ENCODE peak calls at places on chromosome 22, in five cellular contexts. Z, V, T, D and U are unnamed samples.

GRCh38 chr22:49334589-49334873 is 493.1 kb downstream of the BRD1 start:
- DNase-seq in V (no peak), Z (peak; percentile 49), D (no peak), T (no peak), U (no peak)

GRCh38 chr22:49616356-49617231 is 211.1 kb downstream of the BRD1 start:
- DNase-seq in V (no peak), Z (no peak), T (no peak), D (no peak), U (no peak)

GRCh38 chr22:49186293-49186692 is 641.4 kb downstream of the BRD1 start:
- DNase-seq in Z (no peak), V (no peak), D (no peak), T (no peak), U (no peak)

GRCh38 chr22:46542011-46542985 is 4.9 kb upstream of the CELSR1 start:
- DNase-seq in Z (peak; percentile 92), D (peak; percentile 65), V (peak; percentile 78), T (no peak), U (peak; percentile 48)

GRCh38 chr22:21020802-21021429 is 6.0 kb downstream of the P2RX6 start:
- DNase-seq in D (no peak), T (no peak), V (no peak), Z (no peak), U (no peak)

GRCh38 chr22:38418589-38418988 is 36.4 kb downstream of the KCNJ4 start:
- DNase-seq in D (no peak), T (no peak), V (no peak), Z (no peak), U (no peak)

GRCh38 chr22:47177334-47177815 is 414.9 kb downstream of the TBC1D22A start:
- DNase-seq in V (no peak), Z (no peak), D (no peak), T (no peak), U (no peak)

GRCh38 chr22:35839811-35840739 is 122.4 kb downstream of the APOL5 start:
- DNase-seq in V (peak; percentile 64), D (no peak), Z (peak; percentile 94), T (peak; percentile 57), U (peak; percentile 94)

GRCh38 chr22:28582806-28583205 is 96.8 kb downstream of the TTC28 start:
- DNase-seq in V (no peak), D (no peak), T (no peak), Z (no peak), U (no peak)

GRCh38 chr22:25334091-25334490 is 114.7 kb downstream of the CRYBB2 start:
- DNase-seq in V (peak; percentile 69), T (no peak), Z (peak; percentile 79), D (peak; percentile 49), U (peak; percentile 54)

GRCh38 chr22:30252411-30253204 is 6.0 kb upstream of the LIF start:
- DNase-seq in D (no peak), Z (no peak), T (no peak), V (no peak), U (no peak)

GRCh38 chr22:43239956-43240355 is 53.0 kb upstream of the TTLL12 start:
- DNase-seq in D (no peak), T (no peak), V (no peak), Z (no peak), U (no peak)

GRCh38 chr22:33854724-33855123 is 65.6 kb downstream of the LARGE1 start:
- DNase-seq in D (no peak), Z (no peak), V (no peak), T (no peak), U (no peak)

GRCh38 chr22:47374901-47375575 is 612.6 kb downstream of the TBC1D22A start:
- DNase-seq in D (no peak), T (no peak), V (no peak), Z (no peak), U (no peak)

GRCh38 chr22:35303029-35303624 is 3.4 kb downstream of the TOM1 start:
- DNase-seq in V (no peak), Z (peak; percentile 68), T (no peak), D (no peak), U (no peak)

GRCh38 chr22:37171662-37172061 is 16.4 kb downstream of the C1QTNF6 start:
- DNase-seq in V (no peak), Z (no peak), D (no peak), T (no peak), U (no peak)

GRCh38 chr22:48603621-48604320 is 1223.9 kb downstream of the BRD1 start:
- DNase-seq in V (no peak), Z (no peak), D (no peak), T (no peak), U (no peak)

GRCh38 chr22:46081831-46082210 is 68.5 kb upstream of the PPARA start:
- DNase-seq in Z (no peak), T (no peak), D (no peak), V (no peak), U (no peak)

GRCh38 chr22:19238900-19239299 is 52.6 kb downstream of the CLTCL1 start:
- DNase-seq in V (no peak), Z (no peak), D (no peak), T (no peak), U (no peak)

GRCh38 chr22:25775501-25775900 is 33.5 kb downstream of the MYO18B start:
- DNase-seq in Z (no peak), T (no peak), D (no peak), V (peak; percentile 45), U (no peak)

GRCh38 chr22:29260601-29261315 is 7.0 kb downstream of the RHBDD3 start:
- DNase-seq in T (no peak), V (no peak), Z (no peak), D (no peak), U (no peak)

GRCh38 chr22:36088292-36088691 is 59.7 kb upstream of the RBFOX2 start:
- DNase-seq in Z (no peak), V (no peak), T (no peak), D (no peak), U (no peak)

GRCh38 chr22:19962909-19963806 is 21.5 kb upstream of the TXNRD2 start:
- DNase-seq in T (peak; percentile 36), Z (no peak), D (peak; percentile 33), V (no peak), U (no peak)

GRCh38 chr22:28027453-28028448 is 108.7 kb upstream of the PITPNB start:
- DNase-seq in D (no peak), V (no peak), T (no peak), Z (peak; percentile 59), U (no peak)

GRCh38 chr22:45308624-45309421 is 911 bp upstream of the FAM118A start:
- DNase-seq in T (no peak), Z (no peak), V (no peak), D (no peak), U (no peak)

GRCh38 chr22:45870011-45870410 is 107.0 kb downstream of the WNT7B start:
- DNase-seq in D (no peak), Z (peak; percentile 63), T (no peak), V (no peak), U (no peak)

GRCh38 chr22:41301085-41302015 is at the start of gene ZC3H7B:
- DNase-seq in D (peak; percentile 70), V (peak; percentile 71), T (peak; percentile 21), Z (peak; percentile 94), U (peak; percentile 69)